ENCODE peak calls at places on chromosomes 2 and 18, in four cellular contexts. B is NCI-H510A, S is amniotic stem cell, O is neural crest cell. L is an unnamed sample.
A peak's percentile ranks its signal among the peaks of the same experiment; 100 is the strongest.

GRCh38 chr2:73911548-73912208 is 15.0 kb upstream of the DGUOK start:
- DNase-seq in B (no peak), O (no peak), S (no peak), L (no peak)

GRCh38 chr18:42614619-42615293 is 500.7 kb downstream of the RIT2 start:
- DNase-seq in B (peak; percentile 97), S (no peak), O (no peak), L (no peak)

GRCh38 chr18:79540914-79541301 is 138.7 kb upstream of the CTDP1 start:
- DNase-seq in S (no peak), O (no peak), B (no peak), L (no peak)

GRCh38 chr2:111116843-111117665 is 3.7 kb upstream of the BCL2L11 start:
- DNase-seq in O (peak; percentile 55), B (peak; percentile 86), S (peak; percentile 60), L (no peak)

GRCh38 chr2:134739879-134740301 is 21.1 kb upstream of the TMEM163 start:
- DNase-seq in O (no peak), B (no peak), S (no peak), L (no peak)

GRCh38 chr2:198873771-198874501 is 583.8 kb downstream of the SATB2 start:
- DNase-seq in S (peak; percentile 63), O (no peak), B (no peak), L (no peak)

GRCh38 chr2:20604401-20604911 is 46.4 kb downstream of the HS1BP3 start:
- DNase-seq in S (no peak), B (no peak), O (no peak), L (no peak)

GRCh38 chr2:15302154-15302553 is 259.0 kb downstream of the NBAS start:
- DNase-seq in S (no peak), O (no peak), B (no peak), L (no peak)

GRCh38 chr18:59917422-59917821 is 17.6 kb downstream of the PMAIP1 start:
- DNase-seq in S (no peak), B (no peak), O (no peak), L (no peak)

GRCh38 chr2:43481927-43482542 is 113.8 kb downstream of the THADA start:
- DNase-seq in O (no peak), B (no peak), S (no peak), L (no peak)

GRCh38 chr2:12326449-12327190 is 390.1 kb upstream of the TRIB2 start:
- DNase-seq in O (no peak), B (no peak), S (no peak), L (no peak)

GRCh38 chr18:51169731-51170130 is 27.8 kb downstream of the MEX3C start:
- DNase-seq in S (no peak), O (no peak), B (no peak), L (no peak)

GRCh38 chr18:70493461-70493860 is 204.6 kb downstream of the SOCS6 start:
- DNase-seq in B (no peak), O (no peak), S (no peak), L (no peak)

GRCh38 chr18:9097349-9097748 is 5.2 kb upstream of the NDUFV2 start:
- DNase-seq in O (no peak), S (no peak), B (no peak), L (no peak)

GRCh38 chr18:10367846-10368245 is 86.6 kb upstream of the APCDD1 start:
- DNase-seq in O (no peak), B (no peak), S (no peak), L (no peak)

GRCh38 chr2:80020061-80020460 is 284.5 kb downstream of the LRRTM1 start:
- DNase-seq in B (no peak), O (no peak), S (no peak), L (no peak)

GRCh38 chr2:20599001-20599600 is 51.8 kb downstream of the HS1BP3 start:
- DNase-seq in S (no peak), B (no peak), O (no peak), L (no peak)

GRCh38 chr2:73000808-73001570 is 70.5 kb downstream of the SFXN5 start:
- DNase-seq in S (no peak), O (no peak), B (no peak), L (no peak)

GRCh38 chr2:54310961-54311360 is 54.9 kb upstream of the TSPYL6 start:
- DNase-seq in S (no peak), B (no peak), O (no peak), L (no peak)

GRCh38 chr2:72743481-72743880 is 82.4 kb downstream of the EXOC6B start:
- DNase-seq in O (no peak), B (no peak), S (no peak), L (no peak)

GRCh38 chr18:35740616-35741015 is 159.1 kb downstream of the GALNT1 start:
- DNase-seq in B (no peak), O (no peak), S (no peak), L (no peak)

GRCh38 chr2:150204449-150204848 is 283.0 kb downstream of the RND3 start:
- DNase-seq in B (no peak), O (no peak), S (no peak), L (no peak)

GRCh38 chr2:68971591-68972231 is 2.7 kb upstream of the GKN1 start:
- DNase-seq in S (peak; percentile 84), O (no peak), B (no peak), L (peak; percentile 6)